ENCODE peak calls at places on chromosomes 4 and X, in eight cellular contexts. One of them, this sample, is unnamed.

GRCh38 chr4:142009751-142010150 is 373.4 kb downstream of the IL15 start:
- DNase-seq in endodermal cell: no peak
- DNase-seq in pancreas: no peak
- DNase-seq in uterus: no peak
- DNase-seq in gastrocnemius medialis: no peak
- DNase-seq in CD8-positive, alpha-beta memory T cell: no peak
- DNase-seq in hepatocyte: no peak
- DNase-seq in GM23248: no peak
- DNase-seq in this sample: no peak

GRCh38 chrX:105260291-105261043 is 40.0 kb upstream of the TEX13A start:
- DNase-seq in endodermal cell: peak; percentile 73
- DNase-seq in pancreas: no peak
- DNase-seq in uterus: no peak
- DNase-seq in gastrocnemius medialis: no peak
- DNase-seq in CD8-positive, alpha-beta memory T cell: no peak
- DNase-seq in hepatocyte: no peak
- DNase-seq in GM23248: no peak
- DNase-seq in this sample: no peak

GRCh38 chr4:22635692-22636091 is 57.0 kb upstream of the GBA3 start:
- DNase-seq in endodermal cell: peak; percentile 60
- DNase-seq in pancreas: no peak
- DNase-seq in uterus: no peak
- DNase-seq in gastrocnemius medialis: no peak
- DNase-seq in CD8-positive, alpha-beta memory T cell: no peak
- DNase-seq in hepatocyte: no peak
- DNase-seq in GM23248: no peak
- DNase-seq in this sample: no peak

GRCh38 chrX:110403839-110404238 is 45.2 kb downstream of the RTL9 start:
- DNase-seq in endodermal cell: no peak
- DNase-seq in pancreas: no peak
- DNase-seq in uterus: no peak
- DNase-seq in gastrocnemius medialis: no peak
- DNase-seq in CD8-positive, alpha-beta memory T cell: no peak
- DNase-seq in hepatocyte: no peak
- DNase-seq in GM23248: peak; percentile 82
- DNase-seq in this sample: no peak

GRCh38 chr4:74504212-74504611 is 59.3 kb downstream of the AREG start:
- DNase-seq in endodermal cell: no peak
- DNase-seq in pancreas: no peak
- DNase-seq in uterus: no peak
- DNase-seq in gastrocnemius medialis: no peak
- DNase-seq in CD8-positive, alpha-beta memory T cell: no peak
- DNase-seq in hepatocyte: no peak
- DNase-seq in GM23248: peak; percentile 24
- DNase-seq in this sample: no peak

GRCh38 chrX:12327836-12328235 is 189.6 kb downstream of the FRMPD4 start:
- DNase-seq in endodermal cell: no peak
- DNase-seq in pancreas: no peak
- DNase-seq in uterus: no peak
- DNase-seq in gastrocnemius medialis: no peak
- DNase-seq in CD8-positive, alpha-beta memory T cell: no peak
- DNase-seq in hepatocyte: no peak
- DNase-seq in GM23248: no peak
- DNase-seq in this sample: no peak

GRCh38 chr4:94339779-94340178 is 2.9 kb downstream of the HPGDS start:
- DNase-seq in endodermal cell: no peak
- DNase-seq in pancreas: no peak
- DNase-seq in uterus: no peak
- DNase-seq in gastrocnemius medialis: no peak
- DNase-seq in CD8-positive, alpha-beta memory T cell: no peak
- DNase-seq in hepatocyte: no peak
- DNase-seq in GM23248: no peak
- DNase-seq in this sample: no peak

GRCh38 chrX:24646745-24647182 is 383 bp downstream of the PCYT1B start:
- DNase-seq in endodermal cell: no peak
- DNase-seq in pancreas: no peak
- DNase-seq in uterus: no peak
- DNase-seq in gastrocnemius medialis: no peak
- DNase-seq in CD8-positive, alpha-beta memory T cell: peak; percentile 4
- DNase-seq in hepatocyte: peak; percentile 28
- DNase-seq in GM23248: peak; percentile 13
- DNase-seq in this sample: peak; percentile 0

GRCh38 chrX:118346258-118347094 is 570 bp downstream of the WDR44 start:
- DNase-seq in endodermal cell: peak; percentile 76
- DNase-seq in pancreas: peak; percentile 41
- DNase-seq in uterus: no peak
- DNase-seq in gastrocnemius medialis: no peak
- DNase-seq in CD8-positive, alpha-beta memory T cell: peak; percentile 61
- DNase-seq in hepatocyte: peak; percentile 40
- DNase-seq in GM23248: peak; percentile 57
- DNase-seq in this sample: peak; percentile 27

GRCh38 chrX:30906726-30907125 is 17.7 kb upstream of the TAB3 start:
- DNase-seq in endodermal cell: no peak
- DNase-seq in pancreas: no peak
- DNase-seq in uterus: no peak
- DNase-seq in gastrocnemius medialis: no peak
- DNase-seq in CD8-positive, alpha-beta memory T cell: no peak
- DNase-seq in hepatocyte: no peak
- DNase-seq in GM23248: peak; percentile 61
- DNase-seq in this sample: peak; percentile 30

GRCh38 chr4:88008133-88008621 is 742 bp downstream of the PKD2 start:
- DNase-seq in endodermal cell: peak; percentile 81
- DNase-seq in pancreas: peak; percentile 35
- DNase-seq in uterus: peak; percentile 44
- DNase-seq in gastrocnemius medialis: no peak
- DNase-seq in CD8-positive, alpha-beta memory T cell: no peak
- DNase-seq in hepatocyte: peak; percentile 67
- DNase-seq in GM23248: peak; percentile 80
- DNase-seq in this sample: peak; percentile 52

GRCh38 chrX:151359341-151359740 is 37.7 kb upstream of the VMA21 start:
- DNase-seq in endodermal cell: peak; percentile 71
- DNase-seq in pancreas: no peak
- DNase-seq in uterus: no peak
- DNase-seq in gastrocnemius medialis: no peak
- DNase-seq in CD8-positive, alpha-beta memory T cell: no peak
- DNase-seq in hepatocyte: no peak
- DNase-seq in GM23248: no peak
- DNase-seq in this sample: no peak

GRCh38 chrX:46398874-46399273 is 146.3 kb downstream of the ZNF674 start:
- DNase-seq in endodermal cell: no peak
- DNase-seq in pancreas: no peak
- DNase-seq in uterus: no peak
- DNase-seq in gastrocnemius medialis: no peak
- DNase-seq in CD8-positive, alpha-beta memory T cell: no peak
- DNase-seq in hepatocyte: no peak
- DNase-seq in GM23248: no peak
- DNase-seq in this sample: no peak

GRCh38 chrX:136880003-136880451 is 498 bp downstream of the RBMX start:
- DNase-seq in endodermal cell: peak; percentile 47
- DNase-seq in pancreas: peak; percentile 24
- DNase-seq in uterus: peak; percentile 35
- DNase-seq in gastrocnemius medialis: peak; percentile 29
- DNase-seq in CD8-positive, alpha-beta memory T cell: peak; percentile 53
- DNase-seq in hepatocyte: no peak
- DNase-seq in GM23248: peak; percentile 54
- DNase-seq in this sample: peak; percentile 8

GRCh38 chrX:63657821-63658220 is 127.2 kb downstream of the ARHGEF9 start:
- DNase-seq in endodermal cell: no peak
- DNase-seq in pancreas: peak; percentile 15
- DNase-seq in uterus: peak; percentile 45
- DNase-seq in gastrocnemius medialis: peak; percentile 28
- DNase-seq in CD8-positive, alpha-beta memory T cell: no peak
- DNase-seq in hepatocyte: no peak
- DNase-seq in GM23248: peak; percentile 76
- DNase-seq in this sample: peak; percentile 22
- H3K27ac ChIP-seq in endodermal cell: no peak overlapping the region
- H3K27ac ChIP-seq in pancreas: no peak overlapping the region
- H3K27ac ChIP-seq in uterus: peak overlapping the region; percentile 14
- H3K27ac ChIP-seq in gastrocnemius medialis: no peak overlapping the region
- H3K27ac ChIP-seq in CD8-positive, alpha-beta memory T cell: no peak overlapping the region
- H3K27ac ChIP-seq in hepatocyte: no peak overlapping the region
- H3K27ac ChIP-seq in GM23248: peak overlapping the region; percentile 75
- H3K27ac ChIP-seq in this sample: no peak overlapping the region

GRCh38 chr4:6422105-6422504 is 50.3 kb downstream of the PPP2R2C start:
- DNase-seq in endodermal cell: no peak
- DNase-seq in pancreas: no peak
- DNase-seq in uterus: no peak
- DNase-seq in gastrocnemius medialis: no peak
- DNase-seq in CD8-positive, alpha-beta memory T cell: no peak
- DNase-seq in hepatocyte: no peak
- DNase-seq in GM23248: no peak
- DNase-seq in this sample: no peak
- H3K27ac ChIP-seq in endodermal cell: no peak overlapping the region
- H3K27ac ChIP-seq in pancreas: no peak overlapping the region
- H3K27ac ChIP-seq in uterus: no peak overlapping the region
- H3K27ac ChIP-seq in gastrocnemius medialis: no peak overlapping the region
- H3K27ac ChIP-seq in CD8-positive, alpha-beta memory T cell: no peak overlapping the region
- H3K27ac ChIP-seq in hepatocyte: no peak overlapping the region
- H3K27ac ChIP-seq in GM23248: no peak overlapping the region
- H3K27ac ChIP-seq in this sample: no peak overlapping the region

DNA sequence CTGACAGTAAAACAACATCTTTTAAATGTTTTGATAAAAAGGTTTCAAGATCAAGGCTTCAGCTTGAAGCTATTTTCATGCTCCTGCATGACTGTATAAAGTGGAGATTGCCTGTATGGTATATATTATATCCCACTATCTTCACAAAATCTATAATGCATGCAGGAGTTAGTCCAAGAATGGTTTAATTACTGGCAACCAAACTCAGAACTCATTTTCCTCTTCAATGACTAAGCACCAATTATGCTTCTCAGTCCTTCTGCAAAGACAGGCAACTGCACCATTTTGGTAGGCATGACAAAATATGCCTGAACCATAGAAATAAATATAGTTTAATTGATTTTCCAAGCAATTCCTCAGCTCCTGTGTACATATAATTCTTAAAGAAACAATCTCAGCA is 54.5 kb downstream of the NPY5R start:
- DNase-seq in endodermal cell: no peak
- DNase-seq in pancreas: no peak
- DNase-seq in uterus: no peak
- DNase-seq in gastrocnemius medialis: no peak
- DNase-seq in CD8-positive, alpha-beta memory T cell: no peak
- DNase-seq in hepatocyte: no peak
- DNase-seq in GM23248: no peak
- DNase-seq in this sample: no peak
- H3K27ac ChIP-seq in endodermal cell: no peak overlapping the region
- H3K27ac ChIP-seq in pancreas: no peak overlapping the region
- H3K27ac ChIP-seq in uterus: no peak overlapping the region
- H3K27ac ChIP-seq in gastrocnemius medialis: no peak overlapping the region
- H3K27ac ChIP-seq in CD8-positive, alpha-beta memory T cell: no peak overlapping the region
- H3K27ac ChIP-seq in hepatocyte: no peak overlapping the region
- H3K27ac ChIP-seq in GM23248: no peak overlapping the region
- H3K27ac ChIP-seq in this sample: no peak overlapping the region

DNA sequence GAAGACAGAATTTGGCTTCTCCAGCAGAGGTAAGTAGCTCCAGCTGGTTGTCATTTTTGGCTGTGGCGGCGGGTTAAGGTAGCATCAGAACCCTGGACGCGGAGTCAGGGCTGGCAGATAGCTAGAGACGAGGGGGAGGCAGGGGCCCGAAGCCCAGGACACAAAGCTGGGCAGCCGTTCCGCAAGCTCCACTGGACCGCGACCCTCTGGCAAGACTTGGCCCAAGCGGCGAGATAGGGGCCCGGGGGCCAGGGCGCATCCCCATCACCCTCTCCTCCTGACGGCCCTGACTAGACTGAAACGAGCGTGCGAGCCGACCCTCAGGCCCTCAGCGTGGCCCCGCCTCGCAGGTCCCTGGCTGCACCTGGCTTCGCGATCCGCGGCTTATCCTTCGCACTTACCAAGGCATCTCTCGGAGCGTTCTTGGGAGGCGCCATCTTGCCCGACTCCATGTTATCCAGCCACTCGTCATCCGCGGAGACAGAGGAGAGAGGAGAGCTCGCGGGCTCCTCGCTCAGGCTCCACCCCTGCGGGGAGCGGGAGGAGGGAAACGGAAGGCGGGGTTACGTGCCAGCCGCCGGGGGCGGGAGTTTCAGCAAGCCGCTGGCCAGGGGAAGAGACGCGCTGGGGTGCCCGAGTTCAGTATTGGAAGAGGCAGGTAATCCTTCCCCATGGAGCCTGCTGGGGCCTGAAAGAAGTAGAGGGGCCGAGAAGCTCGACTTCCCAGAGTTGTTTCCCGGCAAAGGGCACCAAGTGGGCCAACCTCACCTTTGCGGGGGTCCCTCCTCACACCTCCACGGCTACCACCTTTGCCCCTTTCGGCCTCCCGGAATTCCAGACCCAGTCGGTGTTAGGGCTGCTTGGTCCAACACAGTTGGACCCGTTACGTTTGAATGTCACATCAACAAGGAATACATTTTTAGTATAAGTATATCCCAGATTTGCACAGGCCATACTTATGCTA is at the start of gene TAF9B:
- DNase-seq in endodermal cell: peak; percentile 93
- DNase-seq in pancreas: peak; percentile 85
- DNase-seq in uterus: peak; percentile 85
- DNase-seq in gastrocnemius medialis: peak; percentile 78
- DNase-seq in CD8-positive, alpha-beta memory T cell: peak; percentile 82
- DNase-seq in hepatocyte: peak; percentile 90
- DNase-seq in GM23248: peak; percentile 90
- DNase-seq in this sample: peak; percentile 84
- H3K27ac ChIP-seq in endodermal cell: no peak within 1 kb of the TSS
- H3K27ac ChIP-seq in pancreas: peak within 1 kb of the TSS; percentile 72
- H3K27ac ChIP-seq in uterus: peak within 1 kb of the TSS; percentile 91
- H3K27ac ChIP-seq in gastrocnemius medialis: peak within 1 kb of the TSS; percentile 68
- H3K27ac ChIP-seq in CD8-positive, alpha-beta memory T cell: peak within 1 kb of the TSS; percentile 54
- H3K27ac ChIP-seq in hepatocyte: peak within 1 kb of the TSS; percentile 58
- H3K27ac ChIP-seq in GM23248: peak within 1 kb of the TSS; percentile 67
- H3K27ac ChIP-seq in this sample: peak within 1 kb of the TSS; percentile 65

DNA sequence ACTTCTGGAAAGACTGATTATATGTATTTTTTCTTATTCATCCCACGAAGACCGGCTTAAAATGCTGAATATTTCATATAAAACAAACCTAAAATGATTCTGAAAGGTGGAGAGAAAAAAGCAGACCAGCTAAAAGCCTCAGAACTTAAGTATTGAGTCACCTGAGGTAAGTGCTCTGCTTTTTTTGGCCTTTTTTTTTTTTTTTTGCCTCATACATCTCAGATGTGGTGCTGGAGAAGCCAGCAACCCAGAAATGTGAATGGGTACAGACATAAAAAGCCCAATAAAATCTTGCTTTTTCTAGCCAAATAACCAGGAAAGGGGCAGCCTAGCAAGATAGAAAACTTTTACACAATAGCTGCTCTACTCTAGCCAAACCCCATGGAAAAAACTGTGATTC is 57.0 kb downstream of the RLIM start:
- DNase-seq in endodermal cell: no peak
- DNase-seq in pancreas: no peak
- DNase-seq in uterus: no peak
- DNase-seq in gastrocnemius medialis: no peak
- DNase-seq in CD8-positive, alpha-beta memory T cell: no peak
- DNase-seq in hepatocyte: no peak
- DNase-seq in GM23248: no peak
- DNase-seq in this sample: no peak
- H3K27ac ChIP-seq in endodermal cell: no peak overlapping the region
- H3K27ac ChIP-seq in pancreas: no peak overlapping the region
- H3K27ac ChIP-seq in uterus: no peak overlapping the region
- H3K27ac ChIP-seq in gastrocnemius medialis: no peak overlapping the region
- H3K27ac ChIP-seq in CD8-positive, alpha-beta memory T cell: no peak overlapping the region
- H3K27ac ChIP-seq in hepatocyte: no peak overlapping the region
- H3K27ac ChIP-seq in GM23248: no peak overlapping the region
- H3K27ac ChIP-seq in this sample: no peak overlapping the region

GRCh38 chr4:13611283-13611842 is 16.2 kb downstream of the BOD1L1 start:
- DNase-seq in endodermal cell: no peak
- DNase-seq in pancreas: no peak
- DNase-seq in uterus: no peak
- DNase-seq in gastrocnemius medialis: no peak
- DNase-seq in CD8-positive, alpha-beta memory T cell: no peak
- DNase-seq in hepatocyte: no peak
- DNase-seq in GM23248: peak; percentile 73
- DNase-seq in this sample: no peak
- H3K27ac ChIP-seq in endodermal cell: no peak overlapping the region
- H3K27ac ChIP-seq in pancreas: no peak overlapping the region
- H3K27ac ChIP-seq in uterus: no peak overlapping the region
- H3K27ac ChIP-seq in gastrocnemius medialis: no peak overlapping the region
- H3K27ac ChIP-seq in CD8-positive, alpha-beta memory T cell: no peak overlapping the region
- H3K27ac ChIP-seq in hepatocyte: no peak overlapping the region
- H3K27ac ChIP-seq in GM23248: peak overlapping the region; percentile 59
- H3K27ac ChIP-seq in this sample: no peak overlapping the region

This sample was measured in RWPE1.